ENCODE peak calls at places on chromosomes 16 and 17, in four cellular contexts. M is body of pancreas, C is GM23248, L is WERI-Rb-1. A is an unnamed sample. For H3K9me3, the result is how much of the 10 kb centered on the place peaks cover.

GRCh38 chr17:17144061-17144460 is 62.1 kb downstream of the PLD6 start:
- DNase-seq in M (no peak), C (no peak), L (no peak), A (no peak)

GRCh38 chr17:44220211-44221071 is 966 bp upstream of the UBTF start:
- DNase-seq in M (peak), C (peak), L (peak), A (peak)

GRCh38 chr16:240559-240958 is 5.9 kb downstream of the FAM234A start:
- DNase-seq in M (no peak), C (no peak), L (no peak), A (no peak)

GRCh38 chr17:3556905-3557767 is 476 bp downstream of the TRPV3 start:
- DNase-seq in M (no peak), C (no peak), L (no peak), A (peak)

GRCh38 chr16:48452991-48453760 is 68.0 kb upstream of the SIAH1 start:
- DNase-seq in M (no peak), C (no peak), L (no peak), A (peak)

GRCh38 chr16:70650216-70650615 is 3.9 kb downstream of the IL34 start:
- DNase-seq in M (no peak), C (no peak), L (no peak), A (no peak)

GRCh38 chr17:43006639-43007551 is at the start of gene IFI35:
- DNase-seq in M (peak), C (peak), L (peak), A (no peak)

GRCh38 chr17:51017270-51017669 is 103.4 kb downstream of the SPAG9 start:
- DNase-seq in M (no peak), C (no peak), L (no peak), A (no peak)

GRCh38 chr16:71676236-71676635 is 48.3 kb downstream of the PHLPP2 start:
- DNase-seq in M (no peak), C (no peak), L (no peak), A (peak)

GRCh38 chr16:53840472-53840871 is 136.5 kb downstream of the FTO start:
- DNase-seq in M (no peak), C (no peak), L (no peak), A (no peak)

GRCh38 chr16:67961551-67961957 is 6.9 kb downstream of the SLC12A4 start:
- DNase-seq in M (peak), C (no peak), L (no peak), A (peak)

GRCh38 chr17:78885956-78886355 is 17.0 kb downstream of the CEP295NL start:
- DNase-seq in M (no peak), C (no peak), L (no peak), A (no peak)

GRCh38 chr17:48545022-48545376 is at the start of gene HOXB2:
- DNase-seq in M (no peak), C (peak), L (no peak), A (peak)

GRCh38 chr17:41369713-41370112 is at the start of gene KRT33B:
- DNase-seq in M (no peak), C (no peak), L (no peak), A (no peak)

GRCh38 chr17:81309140-81309858 is 14.2 kb upstream of the SLC38A10 start:
- DNase-seq in M (peak), C (peak), L (peak), A (peak)

GRCh38 chr16:85457366-85457765 is 155.8 kb upstream of the GSE1 start:
- DNase-seq in M (no peak), C (peak), L (no peak), A (no peak)

GRCh38 chr17:35056013-35056412 is 7.5 kb downstream of the RFFL start:
- DNase-seq in M (no peak), C (no peak), L (no peak), A (no peak)

GRCh38 chr16:85515830-85516397 is 97.2 kb upstream of the GSE1 start:
- DNase-seq in M (peak), C (peak), L (peak), A (no peak)

GRCh38 chr16:27500801-27501200 is 48.9 kb downstream of the GTF3C1 start:
- DNase-seq in M (no peak), C (no peak), L (no peak), A (no peak)

GRCh38 chr16:67198238-67198734 is 645 bp upstream of the ELMO3 start:
- DNase-seq in M (peak), C (peak), L (no peak), A (no peak)

GRCh38 chr17:72030067-72030899 is 90.5 kb upstream of the SOX9 start:
- DNase-seq in M (peak), C (peak), L (peak), A (no peak)

GRCh38 chr17:80262775-80263244 is 2.2 kb downstream of the RNF213 start:
- DNase-seq in M (no peak), C (peak), L (no peak), A (peak)
- H3K4me3 ChIP-seq in M (no peak), C (peak), L (no peak), A (no peak)

DNA sequence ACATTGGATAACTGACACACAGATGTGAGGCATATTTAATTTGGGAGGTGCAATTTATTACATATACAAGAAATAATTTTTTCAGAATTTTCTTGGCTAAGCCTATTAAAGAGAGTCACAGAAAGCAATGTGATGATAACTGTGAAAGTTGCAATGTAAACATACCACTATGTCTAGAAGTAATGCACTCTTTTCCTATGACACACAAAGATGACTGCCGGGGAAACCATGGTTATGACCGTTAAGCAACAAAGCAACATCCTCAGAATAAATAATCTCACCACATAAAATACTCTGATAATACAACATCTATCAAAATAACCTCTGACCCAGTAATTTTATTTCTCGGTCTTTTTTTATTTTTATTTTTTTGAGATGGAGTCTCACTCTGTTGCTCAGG is 10.5 kb upstream of the QRICH2 start:
- DNase-seq in M (no peak), C (no peak), L (no peak), A (no peak)
- H3K9me3 ChIP-seq in M (under half), C (under half), L (under half), A (under half)

DNA sequence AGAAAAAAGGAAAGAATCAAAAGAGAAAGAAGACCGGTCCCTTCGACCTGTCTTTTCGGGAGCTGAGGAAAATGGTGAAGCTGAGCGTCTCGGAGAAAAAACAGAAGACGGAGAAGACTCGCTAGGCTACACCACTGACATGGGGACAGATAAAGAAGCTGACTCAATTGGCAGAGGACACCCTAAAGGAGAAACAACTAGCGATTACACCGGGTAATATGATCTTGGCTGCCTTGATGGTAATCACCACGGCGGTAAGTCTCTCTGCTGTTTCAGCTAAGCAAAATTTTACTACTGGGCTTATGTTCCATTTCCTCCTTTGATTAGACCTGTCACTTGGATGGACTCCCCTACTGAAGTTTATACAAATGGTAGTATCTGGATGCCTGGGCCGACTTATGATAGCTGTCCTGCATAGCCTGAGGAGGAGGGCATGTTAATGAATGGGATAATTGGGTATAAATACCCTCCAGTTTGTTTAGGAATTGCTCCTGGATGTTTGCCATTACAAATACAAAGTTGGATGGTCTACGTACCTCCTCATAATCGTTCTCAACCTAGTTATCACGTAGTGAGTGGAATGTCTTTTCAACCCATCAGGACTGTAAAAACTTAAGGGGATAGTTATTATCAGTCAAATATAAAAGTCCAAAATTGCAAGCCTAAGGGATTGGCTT is 24.1 kb downstream of the ALOX15B start:
- DNase-seq in M (no peak), C (no peak), L (no peak), A (no peak)
- H3K4me3 ChIP-seq in M (no peak), C (no peak), L (no peak), A (no peak)

GRCh38 chr16:35733971-35734702 is 2274.7 kb downstream of the TP53TG3F start:
- DNase-seq in M (no peak), C (no peak), L (no peak), A (no peak)

GRCh38 chr16:35732046-35732810 is 2272.8 kb downstream of the TP53TG3F start:
- DNase-seq in M (no peak), C (no peak), L (no peak), A (no peak)

GRCh38 chr16:35733278-35733965 is 2274.0 kb downstream of the TP53TG3F start:
- DNase-seq in M (no peak), C (no peak), L (no peak), A (no peak)

GRCh38 chr16:35730251-35730650 is 2270.8 kb downstream of the TP53TG3F start:
- DNase-seq in M (no peak), C (no peak), L (no peak), A (no peak)

GRCh38 chr16:35731341-35732040 is 2272.1 kb downstream of the TP53TG3F start:
- DNase-seq in M (no peak), C (no peak), L (no peak), A (no peak)
- H3K9me3 ChIP-seq in M (under half), C (under half), L (under half), A (under half)

GRCh38 chr16:52022177-52022576 is 524.8 kb downstream of the TOX3 start:
- DNase-seq in M (no peak), C (no peak), L (no peak), A (no peak)
- H3K4me3 ChIP-seq in M (no peak), C (no peak), L (no peak), A (no peak)

DNA sequence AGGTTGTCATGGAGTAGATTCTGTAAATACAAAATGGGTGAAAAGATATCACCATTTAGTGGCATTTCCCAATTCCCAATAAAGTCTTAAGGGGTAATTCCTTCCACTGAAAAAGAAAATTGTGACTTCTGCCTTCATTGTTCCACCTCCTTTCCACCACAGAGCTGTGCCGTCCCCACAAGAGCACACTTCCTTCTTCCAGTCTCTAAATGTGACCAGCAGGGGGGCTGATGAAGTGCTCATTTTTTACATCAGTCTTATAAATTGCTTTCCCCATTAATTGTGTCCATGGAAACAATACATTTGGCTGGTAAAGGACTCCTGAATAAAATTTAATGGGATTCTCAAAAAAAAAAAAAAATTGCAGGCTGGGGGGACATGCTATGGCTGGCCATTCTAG is 260.8 kb upstream of the PSMD7 start:
- DNase-seq in M (no peak), C (peak), L (peak), A (peak)
- H3K9me3 ChIP-seq in M (under half), C (under half), L (under half), A (under half)

GRCh38 chr17:75406222-75406615 is 741 bp upstream of the GRB2 start:
- DNase-seq in M (no peak), C (peak), L (no peak), A (peak)

GRCh38 chr17:75405365-75406221 is at the start of gene GRB2:
- DNase-seq in M (peak), C (peak), L (peak), A (peak)

GRCh38 chr17:75402038-75402437 is 3.4 kb downstream of the GRB2 start:
- DNase-seq in M (no peak), C (no peak), L (no peak), A (no peak)

GRCh38 chr17:75404223-75404738 is 1.2 kb downstream of the GRB2 start:
- DNase-seq in M (peak), C (peak), L (peak), A (peak)

DNA sequence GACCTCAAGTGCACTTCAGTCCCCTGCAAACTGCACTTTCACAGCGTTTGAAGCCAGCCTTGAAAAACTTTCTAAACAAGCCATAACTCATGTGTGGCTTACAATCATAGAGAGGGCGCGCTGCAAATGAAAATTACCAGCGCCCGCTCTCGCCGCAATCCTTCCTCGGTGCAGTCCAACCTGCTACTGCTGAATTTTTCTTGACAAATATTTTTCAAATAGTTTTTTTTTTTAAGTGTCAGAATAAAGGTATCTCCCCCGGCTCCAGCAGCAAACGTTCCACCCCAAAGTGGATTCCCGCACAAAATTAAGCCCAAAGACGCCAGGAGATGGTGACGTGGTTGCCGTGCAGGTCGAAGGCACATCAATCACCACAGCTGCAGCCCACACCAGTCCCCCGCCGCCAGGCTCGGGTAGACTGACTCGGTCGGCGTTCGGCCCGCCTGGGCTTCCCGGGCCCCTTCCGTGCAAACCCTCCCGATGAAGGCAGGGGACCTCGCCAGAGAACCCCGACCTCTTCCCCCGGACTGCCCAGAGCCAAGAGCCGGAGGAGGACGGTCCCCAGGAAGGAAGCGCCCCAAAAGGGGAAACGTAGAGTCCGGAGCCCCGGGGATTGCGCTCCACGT is 626 bp downstream of the GRB2 start:
- DNase-seq in M (peak), C (peak), L (peak), A (peak)
- H3K4me3 ChIP-seq in M (peak), C (peak), L (peak), A (peak)

GRCh38 chr16:64700628-64701027 is 421.2 kb downstream of the CDH11 start:
- DNase-seq in M (no peak), C (no peak), L (no peak), A (no peak)
- H3K9me3 ChIP-seq in M (under half), C (under half), L (under half), A (under half)

GRCh38 chr17:30238387-30239088 is 3.0 kb upstream of the SLC6A4 start:
- DNase-seq in M (no peak), C (no peak), L (no peak), A (no peak)
- H3K4me3 ChIP-seq in M (no peak), C (no peak), L (no peak), A (no peak)

A was measured in SJCRH30.